ENCODE peak calls at places on chromosomes 16 and 17, in six cellular contexts. S is right cardiac atrium; B is PC-9; C is A549; K is cardiac muscle cell; Y is CD8-positive, alpha-beta memory T cell. P is an unnamed sample. For H3K4me1, the result is how much of the 10 kb centered on the place peaks cover.

GRCh38 chr17:10195090-10195489 is 3.3 kb downstream of the GAS7 start:
- DNase-seq in S (no peak), C (no peak), B (no peak), Y (no peak), K (no peak), P (no peak)

GRCh38 chr16:25874196-25874595 is 182.4 kb downstream of the HS3ST4 start:
- DNase-seq in K (no peak), S (no peak), B (no peak), Y (no peak), C (no peak), P (no peak)

GRCh38 chr17:7403043-7403901 is 625 bp downstream of the TMEM256 start:
- DNase-seq in Y (no peak), S (peak), C (peak), B (no peak), K (no peak), P (no peak)

GRCh38 chr16:5875416-5875815 is 777.8 kb upstream of the EEF2KMT start:
- DNase-seq in Y (no peak), S (no peak), B (no peak), K (no peak), C (no peak), P (no peak)

GRCh38 chr16:88498576-88499208 is 45.6 kb downstream of the ZFPM1 start:
- DNase-seq in C (no peak), S (no peak), K (no peak), Y (no peak), B (no peak), P (no peak)

GRCh38 chr17:34596897-34597296 is 17.5 kb downstream of the TMEM132E start:
- DNase-seq in Y (no peak), B (no peak), S (no peak), C (no peak), K (no peak), P (no peak)

GRCh38 chr17:35404360-35404759 is 27.9 kb downstream of the SLFN12 start:
- DNase-seq in B (peak), C (no peak), Y (no peak), S (no peak), K (no peak), P (no peak)

GRCh38 chr17:58052951-58053715 is 30.1 kb upstream of the DYNLL2 start:
- DNase-seq in B (no peak), S (no peak), K (no peak), C (no peak), Y (no peak), P (no peak)

GRCh38 chr17:80980397-80981061 is 11.1 kb upstream of the CHMP6 start:
- DNase-seq in C (no peak), Y (no peak), S (no peak), B (no peak), K (no peak), P (no peak)

GRCh38 chr16:3950343-3951193 is 70.1 kb upstream of the CREBBP start:
- DNase-seq in C (no peak), K (no peak), B (no peak), S (peak), Y (no peak), P (no peak)

GRCh38 chr16:47049901-47050583 is 76.6 kb upstream of the DNAJA2 start:
- DNase-seq in Y (no peak), K (no peak), B (no peak), S (no peak), C (no peak), P (no peak)

GRCh38 chr17:39634384-39634871 is 2.5 kb upstream of the STARD3 start:
- DNase-seq in Y (no peak), K (peak), S (no peak), C (peak), B (no peak), P (no peak)

GRCh38 chr17:5947701-5948180 is 122.4 kb upstream of the WSCD1 start:
- DNase-seq in B (peak), K (no peak), Y (no peak), S (no peak), C (no peak), P (no peak)

GRCh38 chr17:1032391-1032790 is 35.5 kb downstream of the TIMM22 start:
- DNase-seq in Y (no peak), K (no peak), B (no peak), C (no peak), S (peak), P (no peak)
- H3K4me3 ChIP-seq in Y (no peak), K (no peak), B (no peak), C (no peak), S (no peak), P (no peak)

DNA sequence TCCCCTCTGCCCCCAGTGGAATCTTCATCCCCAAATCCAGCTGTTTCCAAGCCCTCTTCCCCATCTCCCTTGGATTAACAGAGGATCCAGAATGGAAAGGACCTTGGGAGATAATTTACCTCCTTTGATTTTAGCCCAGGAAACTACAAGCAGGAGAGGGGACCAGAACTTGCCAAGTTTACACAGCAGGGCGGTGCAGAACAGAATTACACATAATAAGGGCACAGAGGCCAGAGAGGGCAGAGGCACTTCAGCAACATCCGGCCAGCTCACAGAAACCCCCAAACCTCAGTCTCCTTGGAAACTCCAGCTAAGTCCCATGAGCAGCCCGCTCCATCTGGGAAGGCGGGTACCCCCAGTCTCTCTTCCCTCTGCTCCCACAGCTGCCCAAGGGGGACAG is 27.2 kb downstream of the PEMT start:
- DNase-seq in Y (no peak), C (no peak), S (no peak), K (no peak), B (no peak), P (no peak)
- H3K4me1 ChIP-seq in Y (under half), C (under half), S (under half), K (under half), B (under half), P (under half)

GRCh38 chr17:11239379-11239970 is 1.5 kb upstream of the SHISA6 start:
- DNase-seq in C (no peak), B (no peak), K (no peak), S (no peak), Y (no peak), P (no peak)

GRCh38 chr17:11240841-11241610 is at the start of gene SHISA6:
- DNase-seq in Y (no peak), S (no peak), K (peak), C (no peak), B (no peak), P (no peak)

GRCh38 chr17:11238710-11239109 is 2.3 kb upstream of the SHISA6 start:
- DNase-seq in K (no peak), C (no peak), S (no peak), B (no peak), Y (no peak), P (no peak)

GRCh38 chr17:11241611-11242226 is 706 bp downstream of the SHISA6 start:
- DNase-seq in S (no peak), B (no peak), C (no peak), Y (no peak), K (no peak), P (no peak)

DNA sequence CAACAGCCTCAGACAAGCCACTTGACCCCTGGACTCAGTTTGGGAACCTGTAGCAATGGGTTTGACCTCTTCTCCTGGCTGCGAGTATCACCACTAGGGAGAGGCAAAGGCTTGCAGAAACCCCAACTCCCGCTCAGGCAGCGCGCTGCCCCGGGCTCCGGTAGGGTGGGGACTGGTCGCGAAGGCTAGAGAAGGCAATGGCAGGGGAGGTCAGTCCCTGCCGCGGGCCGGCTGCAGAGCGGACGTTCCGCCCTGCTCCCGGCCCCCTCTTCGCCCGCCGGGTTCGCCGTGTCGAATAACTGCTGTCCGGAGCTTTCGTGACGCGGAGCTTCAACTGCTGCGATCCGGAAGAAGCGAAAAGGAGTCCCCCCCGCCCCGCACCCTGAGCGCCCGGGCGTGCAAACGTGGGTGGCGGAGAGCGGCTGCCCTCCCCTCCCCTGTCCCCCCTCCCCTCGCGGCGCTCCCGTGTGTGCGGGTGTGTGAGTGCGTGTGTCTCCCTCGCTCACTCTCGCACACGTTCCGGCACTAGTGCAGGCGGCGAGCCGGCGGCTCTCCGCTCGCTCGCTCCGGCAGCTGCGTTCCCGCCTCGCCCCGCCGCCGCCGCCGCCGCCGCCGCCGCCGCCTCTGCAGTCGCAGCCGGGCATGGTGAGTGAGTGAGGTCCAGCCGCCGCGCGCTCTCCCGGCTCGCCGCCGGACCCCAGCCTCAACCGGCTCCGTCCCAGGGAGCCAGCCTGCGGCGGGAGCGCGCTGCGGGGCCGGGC is 792 bp upstream of the SHISA6 start:
- DNase-seq in Y (no peak), S (peak), B (no peak), C (no peak), K (peak), P (no peak)
- H3K4me3 ChIP-seq in Y (no peak), S (peak), B (no peak), C (no peak), K (peak), P (no peak)

GRCh38 chr16:17362191-17362590 is 108.6 kb downstream of the XYLT1 start:
- DNase-seq in B (no peak), C (no peak), K (no peak), Y (no peak), S (no peak), P (no peak)
- H3K4me1 ChIP-seq in B (under half), C (under half), K (under half), Y (half or more), S (under half), P (half or more)

GRCh38 chr16:89828870-89829629 is 775 bp downstream of the SPIRE2 start:
- DNase-seq in Y (peak), B (no peak), K (no peak), S (no peak), C (no peak), P (no peak)
- H3K4me3 ChIP-seq in Y (no peak), B (peak), K (peak), S (peak), C (peak), P (no peak)

GRCh38 chr17:50272246-50272645 is 2.0 kb upstream of the TMEM92 start:
- DNase-seq in S (no peak), K (no peak), C (no peak), Y (no peak), B (no peak), P (no peak)
- H3K4me1 ChIP-seq in S (under half), K (under half), C (half or more), Y (under half), B (under half), P (under half)

DNA sequence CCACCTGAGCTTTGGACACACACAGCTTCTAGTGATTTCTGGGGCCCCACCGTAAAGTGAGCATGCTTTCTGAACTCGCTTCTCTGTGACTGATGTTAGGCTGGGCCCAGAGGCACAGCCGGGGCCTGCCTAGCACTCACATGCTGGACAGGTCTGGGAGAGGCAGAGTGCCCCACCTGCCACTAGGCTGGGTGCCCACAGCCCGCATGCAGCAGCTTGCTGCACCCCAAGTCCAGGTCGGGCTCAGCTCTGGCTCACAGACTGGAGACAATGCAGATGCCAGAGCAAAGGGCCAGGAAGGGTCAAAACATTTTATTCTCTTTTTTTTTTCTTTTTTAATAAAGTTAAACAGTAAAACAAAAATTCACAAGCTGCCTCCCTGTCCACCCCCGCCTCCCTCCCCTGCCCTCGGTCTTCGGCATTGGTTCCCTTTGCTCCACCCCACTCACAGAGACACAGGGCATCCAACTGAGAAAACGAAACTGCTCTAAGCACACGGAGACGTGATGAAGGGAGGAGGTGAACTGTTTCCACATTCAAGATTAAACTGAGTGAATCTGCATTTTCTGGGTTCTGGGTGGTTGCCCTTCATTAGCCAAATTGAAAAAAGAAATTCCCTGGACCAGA is 9.7 kb downstream of the CNP start:
- DNase-seq in K (no peak), C (no peak), Y (no peak), S (no peak), B (no peak), P (no peak)
- H3K4me3 ChIP-seq in K (no peak), C (no peak), Y (no peak), S (no peak), B (no peak), P (no peak)

P was measured in effector memory CD4-positive, alpha-beta T cell.